ENCODE peak calls at places on chromosomes 16 and 17, in seven cellular contexts. G is Caco-2; H is nephron progenitor cell; P is right lobe of liver; K is iris pigment epithelial cell; D is stimulated activated CD4-positive, alpha-beta T cell treated with anti-CD3 and anti-CD28 coated beads, Interleukin-1b, Interleukin-23, amount 100 ng/mL, for 24 hours; J is GM04504. S is an unnamed sample.

GRCh38 chr17:45745843-45746494 is 38.2 kb upstream of the CRHR1 start:
- DNase-seq in G (no peak), K (no peak), H (no peak), D (no peak), P (no peak), J (no peak), S (no peak)

GRCh38 chr17:44775838-44776621 is 17.2 kb downstream of the ADAM11 start:
- DNase-seq in K (no peak), P (no peak), D (peak; percentile 8), H (no peak), J (no peak), G (peak; percentile 99), S (no peak)

GRCh38 chr17:64084086-64084939 is 45.6 kb downstream of the ERN1 start:
- DNase-seq in J (no peak), K (peak; percentile 27), H (no peak), G (peak; percentile 29), D (no peak), P (no peak), S (no peak)

GRCh38 chr16:55478827-55479559 is at the start of gene MMP2:
- DNase-seq in D (no peak), P (no peak), J (no peak), H (peak; percentile 74), K (peak; percentile 38), G (no peak), S (no peak)

GRCh38 chr17:82822281-82822680 is 17.5 kb downstream of the ZNF750 start:
- DNase-seq in D (no peak), J (no peak), K (no peak), G (no peak), P (peak; percentile 18), H (no peak), S (no peak)

GRCh38 chr17:49817993-49818392 is 29.5 kb downstream of the KAT7 start:
- DNase-seq in G (no peak), P (no peak), K (no peak), D (no peak), J (no peak), H (no peak), S (no peak)

GRCh38 chr16:63461248-63461841 is 1425.1 kb upstream of the CDH8 start:
- DNase-seq in D (no peak), H (peak; percentile 42), K (peak; percentile 29), G (peak; percentile 27), J (peak; percentile 7), P (no peak), S (no peak)

GRCh38 chr16:11193494-11193893 is 62.5 kb downstream of the SOCS1 start:
- DNase-seq in D (no peak), G (no peak), H (no peak), P (no peak), J (no peak), K (no peak), S (no peak)

GRCh38 chr16:9077001-9077809 is 14.2 kb upstream of the HAPSTR1 start:
- DNase-seq in K (peak; percentile 88), H (no peak), G (no peak), D (no peak), J (no peak), P (no peak), S (no peak)

GRCh38 chr17:3598078-3598477 is 11.1 kb downstream of the TRPV1 start:
- DNase-seq in J (no peak), H (peak; percentile 33), G (no peak), P (no peak), K (no peak), D (no peak), S (no peak)

GRCh38 chr16:13150181-13150885 is 248.9 kb downstream of the SHISA9 start:
- DNase-seq in H (no peak), J (no peak), K (no peak), D (no peak), G (no peak), P (no peak), S (no peak)

S was measured in GM06990.